ENCODE peak calls at places on chromosome 3, in nine cellular contexts. G, W, E, P, K, X, V, M and H are unnamed samples.

GRCh38 chr3:78802588-78802930 is 965.2 kb downstream of the ROBO1 start:
- DNase-seq in P (no peak), V (no peak), X (no peak), E (no peak), W (no peak), G (no peak), K (no peak), M (no peak), H (no peak)

GRCh38 chr3:52289338-52289746 is 1.7 kb downstream of the GLYCTK start:
- DNase-seq in K (peak), E (no peak), M (no peak), X (no peak), G (no peak), W (no peak), V (no peak), P (no peak), H (no peak)

GRCh38 chr3:183555541-183556081 is at the start of gene KLHL6:
- DNase-seq in K (no peak), X (no peak), P (no peak), V (peak), E (no peak), G (peak), W (peak), M (peak), H (no peak)

GRCh38 chr3:12810013-12810780 is 13.7 kb downstream of the CAND2 start:
- DNase-seq in P (peak), K (peak), M (peak), X (peak), E (peak), G (peak), W (peak), V (peak), H (peak)

GRCh38 chr3:100710355-100711198 is 1.3 kb downstream of the TFG start:
- DNase-seq in W (peak), V (peak), G (no peak), P (peak), X (peak), E (no peak), M (peak), K (peak), H (peak)

GRCh38 chr3:12143949-12144504 is 14.7 kb downstream of the TIMP4 start:
- DNase-seq in W (no peak), X (no peak), V (no peak), G (peak), P (peak), E (peak), K (peak), M (peak), H (peak)

GRCh38 chr3:136862611-136862951 is 573 bp downstream of the NCK1 start:
- DNase-seq in M (peak), V (peak), K (peak), X (peak), P (peak), E (peak), W (peak), G (peak), H (peak)

GRCh38 chr3:38124324-38125122 is 12.4 kb downstream of the ACAA1 start:
- DNase-seq in K (no peak), P (no peak), G (no peak), X (no peak), E (no peak), W (no peak), V (no peak), M (no peak), H (no peak)

GRCh38 chr3:159322322-159322939 is 520.6 kb downstream of the MFSD1 start:
- DNase-seq in W (peak), V (peak), M (peak), K (peak), G (peak), X (peak), E (no peak), P (no peak), H (peak)

GRCh38 chr3:134743006-134743405 is 52.1 kb upstream of the EPHB1 start:
- DNase-seq in G (no peak), M (no peak), W (no peak), P (no peak), V (no peak), K (no peak), E (no peak), X (no peak), H (no peak)

GRCh38 chr3:58068126-58068809 is 60.0 kb downstream of the FLNB start:
- DNase-seq in E (peak), W (no peak), X (no peak), M (no peak), G (no peak), V (no peak), P (no peak), K (peak), H (no peak)

GRCh38 chr3:52399131-52399530 is 45.8 kb downstream of the SEMA3G start:
- DNase-seq in P (no peak), W (no peak), V (no peak), G (peak), K (no peak), M (no peak), X (no peak), E (no peak), H (no peak)

GRCh38 chr3:183038221-183038620 is 57.9 kb upstream of the DCUN1D1 start:
- DNase-seq in P (no peak), K (no peak), V (no peak), W (no peak), M (no peak), E (no peak), X (no peak), G (no peak), H (no peak)

DNA sequence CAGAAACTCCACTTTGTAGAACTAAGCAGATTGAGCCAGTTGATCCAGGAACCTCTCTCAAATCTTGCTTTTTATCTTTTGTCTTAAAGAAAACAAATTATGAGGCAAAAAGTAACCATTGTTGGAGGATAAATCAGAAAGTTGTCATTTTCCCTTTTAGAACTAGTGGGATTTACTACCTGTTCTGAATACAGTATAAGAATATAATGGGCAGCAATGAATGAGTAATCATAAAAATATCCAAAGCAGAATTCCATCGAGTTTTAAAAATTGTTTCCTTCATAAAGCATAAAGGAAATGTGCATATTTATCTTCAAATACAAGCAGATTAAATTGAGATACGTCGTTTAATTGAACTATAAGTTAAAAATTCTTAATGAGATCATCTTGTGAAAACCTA is 15.9 kb upstream of the ANO10 start:
- DNase-seq in M (no peak), E (no peak), P (no peak), G (no peak), W (no peak), V (no peak), K (no peak), X (no peak), H (no peak)
- TF ChIP-seq CTCF in M (no peak), E (no peak), P (no peak), G (no peak), W (no peak), V (no peak), K (no peak), X (no peak), H (no peak)

DNA sequence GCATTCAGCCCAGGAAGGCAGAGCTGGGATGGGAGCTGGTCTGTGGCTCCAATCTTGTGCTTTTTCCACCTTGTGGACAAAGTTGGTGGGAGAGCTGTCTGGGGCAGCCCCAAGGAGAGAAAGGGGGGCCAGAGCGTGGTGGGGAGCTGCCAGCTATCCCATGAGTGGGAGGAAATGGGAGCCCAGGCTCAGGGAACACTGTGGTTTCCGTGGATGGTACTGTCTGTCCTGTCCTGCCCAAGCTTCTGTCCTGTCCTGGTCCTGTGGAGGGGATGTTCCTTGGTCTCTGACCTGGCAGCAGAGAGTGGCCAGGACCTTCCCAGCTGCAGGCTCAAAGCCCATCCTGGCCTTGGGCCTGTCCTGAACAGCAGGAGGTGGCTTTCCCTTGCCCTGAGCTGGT is 72.6 kb upstream of the SEC13 start:
- DNase-seq in E (no peak), W (no peak), M (no peak), K (no peak), P (no peak), X (no peak), V (no peak), G (peak), H (no peak)
- TF ChIP-seq CTCF in E (no peak), W (no peak), M (no peak), K (no peak), P (no peak), X (no peak), V (no peak), G (no peak), H (no peak)

GRCh38 chr3:50495609-50496423 is 7.6 kb downstream of the CACNA2D2 start:
- DNase-seq in G (no peak), K (no peak), P (no peak), M (no peak), V (no peak), W (no peak), E (no peak), X (no peak), H (no peak)
- TF ChIP-seq CTCF in G (no peak), K (no peak), P (no peak), M (no peak), V (no peak), W (no peak), E (no peak), X (no peak), H (no peak)

GRCh38 chr3:46858996-46859710 is 4.1 kb downstream of the MYL3 start:
- DNase-seq in P (no peak), W (no peak), K (no peak), G (peak), X (peak), V (no peak), M (no peak), E (peak), H (no peak)

GRCh38 chr3:46861293-46861995 is 1.8 kb downstream of the MYL3 start:
- DNase-seq in W (no peak), G (peak), V (no peak), E (peak), P (no peak), M (no peak), X (no peak), K (no peak), H (no peak)

GRCh38 chr3:46862689-46863020 is 589 bp downstream of the MYL3 start:
- DNase-seq in W (no peak), V (no peak), X (no peak), P (no peak), K (no peak), G (no peak), M (no peak), E (peak), H (no peak)

GRCh38 chr3:46861996-46862688 is 1.1 kb downstream of the MYL3 start:
- DNase-seq in P (no peak), K (no peak), G (peak), V (no peak), W (no peak), X (no peak), M (no peak), E (no peak), H (no peak)

GRCh38 chr3:46860381-46861292 is 2.6 kb downstream of the MYL3 start:
- DNase-seq in M (no peak), X (peak), E (peak), K (peak), G (peak), V (no peak), P (no peak), W (no peak), H (no peak)
- TF ChIP-seq CTCF in M (peak), X (peak), E (peak), K (peak), G (peak), V (peak), P (peak), W (peak), H (peak)

DNA sequence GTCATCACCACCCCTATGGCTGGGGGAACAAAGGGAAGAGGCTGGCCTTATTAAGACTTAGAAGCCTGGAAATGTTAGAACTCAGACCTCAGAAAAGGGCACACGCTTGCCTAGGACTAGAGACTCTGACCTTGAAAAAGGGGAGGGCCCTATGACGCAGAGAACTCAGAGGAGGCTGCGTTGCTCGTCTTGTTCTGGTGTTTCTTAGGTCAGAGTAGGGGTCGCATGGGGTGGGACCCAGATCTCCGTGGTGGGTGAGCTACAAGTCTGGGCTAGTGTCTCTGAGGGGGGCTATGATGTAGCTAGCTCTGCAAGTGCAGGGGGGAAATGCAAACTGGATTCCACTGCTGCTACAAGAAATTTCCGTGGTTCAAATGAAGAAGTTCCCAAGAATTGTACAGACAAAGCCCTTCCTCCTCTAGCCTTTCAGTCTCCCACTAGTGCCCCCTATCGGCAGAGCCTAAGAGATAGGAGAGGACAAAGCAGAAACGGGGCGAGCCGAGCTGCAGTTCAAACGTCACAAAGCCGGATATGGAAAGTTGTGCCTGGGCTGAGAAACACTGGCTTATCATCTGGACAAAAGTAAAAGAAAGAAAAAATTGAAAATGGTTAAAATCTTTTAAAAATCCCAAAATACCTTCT is 392.9 kb upstream of the ROBO2 start:
- DNase-seq in P (no peak), W (no peak), E (no peak), K (no peak), V (no peak), G (no peak), X (peak), M (no peak), H (no peak)
- TF ChIP-seq CTCF in P (no peak), W (no peak), E (no peak), K (no peak), V (no peak), G (no peak), X (peak), M (no peak), H (no peak)

DNA sequence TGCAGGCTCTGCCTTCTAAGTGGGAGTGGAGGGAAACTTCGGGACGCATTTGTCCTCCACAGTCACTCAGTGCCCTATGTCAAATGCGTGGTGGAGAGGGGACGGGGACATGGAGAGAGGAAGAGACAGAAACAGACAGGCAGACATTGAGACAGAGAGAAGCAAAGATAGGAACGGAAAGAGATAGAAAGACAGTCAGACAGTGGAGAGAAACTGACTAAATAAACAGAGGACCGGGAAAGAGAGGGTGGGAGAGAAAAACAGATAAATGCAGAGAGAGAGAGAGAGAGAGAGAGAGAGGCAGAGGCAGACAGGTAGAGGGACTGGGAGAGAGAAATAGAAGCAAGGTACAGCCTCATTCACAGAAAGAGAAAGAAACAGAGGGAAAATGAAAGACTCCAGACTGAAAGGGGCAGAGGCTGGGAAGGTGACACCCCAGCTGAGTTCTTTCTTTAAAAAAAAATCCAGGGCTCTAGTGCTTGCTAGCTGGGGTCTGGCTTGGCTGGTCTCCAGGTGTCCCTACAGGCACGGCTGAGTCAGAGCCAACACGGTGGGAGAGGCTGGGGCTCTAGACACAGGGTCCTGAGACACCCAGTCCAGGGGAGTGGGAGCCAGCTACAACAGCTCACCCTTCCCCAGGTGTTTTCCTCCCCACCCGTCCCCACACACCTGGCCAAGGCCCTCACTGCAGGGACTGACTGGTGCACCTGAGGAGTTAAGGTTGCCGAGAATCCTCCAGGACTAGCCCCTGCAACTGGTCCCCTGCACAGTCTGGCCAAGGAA is 506.1 kb upstream of the PROK2 start:
- DNase-seq in M (no peak), W (no peak), X (no peak), V (no peak), G (no peak), P (no peak), E (no peak), K (no peak), H (no peak)
- TF ChIP-seq CTCF in M (no peak), W (no peak), X (no peak), V (no peak), G (no peak), P (no peak), E (no peak), K (no peak), H (no peak)

DNA sequence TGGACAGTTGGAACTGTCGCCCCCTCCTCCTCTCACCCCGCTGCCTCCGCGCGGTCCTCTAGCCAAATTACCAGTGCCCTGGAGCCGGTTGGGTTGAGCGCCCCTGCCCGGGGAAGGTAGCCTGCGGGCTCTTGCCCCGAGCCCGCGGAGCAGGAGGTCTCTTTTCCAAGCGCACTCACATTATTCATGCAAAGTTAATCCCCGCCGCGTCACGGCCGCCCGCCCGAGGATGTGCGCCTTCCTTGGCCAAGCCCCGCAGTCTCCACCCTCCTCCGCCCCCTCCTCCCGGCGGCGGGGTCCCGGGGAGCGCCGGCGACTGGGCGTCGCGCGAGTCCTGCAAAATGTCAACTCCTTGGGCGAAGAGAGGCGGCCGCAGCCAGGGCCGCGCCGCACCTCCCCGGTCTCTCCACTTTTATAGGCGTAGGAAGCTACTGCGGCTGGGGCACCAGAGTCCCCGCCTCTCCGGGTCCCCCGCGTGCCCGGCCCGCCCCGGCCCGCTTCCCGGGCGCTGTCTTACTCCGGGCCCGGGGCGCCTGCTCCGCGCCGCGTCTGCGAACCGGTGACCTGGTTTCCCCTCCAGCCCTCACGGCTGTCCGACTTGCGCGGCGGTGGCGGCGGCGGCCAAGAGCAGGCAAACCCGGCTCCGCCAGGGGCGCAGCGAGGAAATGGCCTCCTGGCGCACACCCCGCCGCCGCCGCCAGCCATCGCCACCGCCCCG is at the start of gene THRB:
- DNase-seq in M (peak), K (peak), G (peak), X (peak), W (peak), P (peak), E (peak), V (peak), H (peak)
- TF ChIP-seq CTCF in M (peak), K (peak), G (peak), X (no peak), W (no peak), P (no peak), E (peak), V (no peak), H (peak)

GRCh38 chr3:171328419-171329082 is 131.7 kb downstream of the TNIK start:
- DNase-seq in P (no peak), W (no peak), V (no peak), M (peak), E (no peak), X (peak), K (no peak), G (no peak), H (peak)
- TF ChIP-seq CTCF in P (no peak), W (peak), V (peak), M (no peak), E (no peak), X (peak), K (no peak), G (peak), H (no peak)

GRCh38 chr3:115146418-115147328 is at the start of gene ZBTB20:
- DNase-seq in K (peak), G (peak), X (peak), V (peak), P (peak), M (peak), W (peak), E (peak), H (peak)

GRCh38 chr3:115148142-115148790 is 1.2 kb upstream of the ZBTB20 start:
- DNase-seq in X (no peak), P (peak), M (peak), G (no peak), W (no peak), V (no peak), E (no peak), K (no peak), H (peak)

GRCh38 chr3:115146032-115146417 is 1.1 kb downstream of the ZBTB20 start:
- DNase-seq in G (peak), P (peak), K (peak), M (peak), E (peak), W (peak), V (peak), X (peak), H (peak)

GRCh38 chr3:115151921-115152320 is 4.8 kb upstream of the ZBTB20 start:
- DNase-seq in V (no peak), E (no peak), X (no peak), W (no peak), K (no peak), G (no peak), M (no peak), P (no peak), H (no peak)

GRCh38 chr3:115147329-115148141 is 447 bp upstream of the ZBTB20 start:
- DNase-seq in M (peak), K (peak), E (peak), G (peak), V (peak), X (peak), P (peak), W (peak), H (peak)
- TF ChIP-seq CTCF in M (no peak), K (no peak), E (no peak), G (no peak), V (no peak), X (no peak), P (no peak), W (no peak), H (no peak)